ENCODE peak calls at places on chromosome 16, in seven cellular contexts. One of them, this sample, is unnamed.

GRCh38 chr16:67109407-67110135 is at the start of gene PHAF1:
- DNase-seq in A549: peak; percentile 92
- DNase-seq in prostate gland: peak; percentile 95
- DNase-seq in tibial nerve: peak; percentile 81
- DNase-seq in uterus: peak; percentile 96
- DNase-seq in IMR-90: peak; percentile 83
- DNase-seq in testis: peak; percentile 95
- DNase-seq in this sample: peak; percentile 89

GRCh38 chr16:87056083-87056482 is 261.1 kb downstream of the C16orf95 start:
- DNase-seq in A549: peak; percentile 5
- DNase-seq in prostate gland: no peak
- DNase-seq in tibial nerve: no peak
- DNase-seq in uterus: no peak
- DNase-seq in IMR-90: peak; percentile 60
- DNase-seq in testis: no peak
- DNase-seq in this sample: no peak

GRCh38 chr16:46638947-46639925 is 18.1 kb upstream of the SHCBP1 start:
- DNase-seq in A549: no peak
- DNase-seq in prostate gland: no peak
- DNase-seq in tibial nerve: no peak
- DNase-seq in uterus: no peak
- DNase-seq in IMR-90: peak; percentile 73
- DNase-seq in testis: no peak
- DNase-seq in this sample: no peak

GRCh38 chr16:28915181-28915580 is 9.9 kb downstream of the RABEP2 start:
- DNase-seq in A549: peak; percentile 41
- DNase-seq in prostate gland: no peak
- DNase-seq in tibial nerve: no peak
- DNase-seq in uterus: no peak
- DNase-seq in IMR-90: peak; percentile 76
- DNase-seq in testis: no peak
- DNase-seq in this sample: no peak

GRCh38 chr16:12484426-12484825 is 319.3 kb downstream of the CPPED1 start:
- DNase-seq in A549: no peak
- DNase-seq in prostate gland: no peak
- DNase-seq in tibial nerve: no peak
- DNase-seq in uterus: no peak
- DNase-seq in IMR-90: no peak
- DNase-seq in testis: no peak
- DNase-seq in this sample: no peak

GRCh38 chr16:14014284-14014625 is 56.9 kb upstream of the MRTFB start:
- DNase-seq in A549: no peak
- DNase-seq in prostate gland: no peak
- DNase-seq in tibial nerve: no peak
- DNase-seq in uterus: no peak
- DNase-seq in IMR-90: no peak
- DNase-seq in testis: no peak
- DNase-seq in this sample: no peak

GRCh38 chr16:85573696-85574641 is 39.2 kb upstream of the GSE1 start:
- DNase-seq in A549: no peak
- DNase-seq in prostate gland: no peak
- DNase-seq in tibial nerve: no peak
- DNase-seq in uterus: peak; percentile 78
- DNase-seq in IMR-90: peak; percentile 78
- DNase-seq in testis: peak; percentile 87
- DNase-seq in this sample: no peak

GRCh38 chr16:4021070-4021779 is 95.0 kb downstream of the ADCY9 start:
- DNase-seq in A549: peak; percentile 25
- DNase-seq in prostate gland: peak; percentile 93
- DNase-seq in tibial nerve: peak; percentile 24
- DNase-seq in uterus: no peak
- DNase-seq in IMR-90: no peak
- DNase-seq in testis: no peak
- DNase-seq in this sample: peak; percentile 44

GRCh38 chr16:69616082-69616481 is 50.3 kb downstream of the NFAT5 start:
- DNase-seq in A549: no peak
- DNase-seq in prostate gland: no peak
- DNase-seq in tibial nerve: no peak
- DNase-seq in uterus: no peak
- DNase-seq in IMR-90: no peak
- DNase-seq in testis: no peak
- DNase-seq in this sample: no peak

GRCh38 chr16:49499018-49499785 is 125.6 kb downstream of the C16orf78 start:
- DNase-seq in A549: no peak
- DNase-seq in prostate gland: no peak
- DNase-seq in tibial nerve: no peak
- DNase-seq in uterus: peak; percentile 8
- DNase-seq in IMR-90: no peak
- DNase-seq in testis: no peak
- DNase-seq in this sample: no peak

GRCh38 chr16:48617711-48618148 is 7.8 kb upstream of the N4BP1 start:
- DNase-seq in A549: no peak
- DNase-seq in prostate gland: no peak
- DNase-seq in tibial nerve: peak; percentile 47
- DNase-seq in uterus: no peak
- DNase-seq in IMR-90: peak; percentile 63
- DNase-seq in testis: peak; percentile 79
- DNase-seq in this sample: peak; percentile 83

GRCh38 chr16:54313789-54314188 is 27.2 kb upstream of the IRX3 start:
- DNase-seq in A549: no peak
- DNase-seq in prostate gland: no peak
- DNase-seq in tibial nerve: no peak
- DNase-seq in uterus: no peak
- DNase-seq in IMR-90: no peak
- DNase-seq in testis: no peak
- DNase-seq in this sample: no peak

GRCh38 chr16:29694384-29695195 is 15.6 kb downstream of the QPRT start:
- DNase-seq in A549: no peak
- DNase-seq in prostate gland: no peak
- DNase-seq in tibial nerve: no peak
- DNase-seq in uterus: peak; percentile 37
- DNase-seq in IMR-90: no peak
- DNase-seq in testis: no peak
- DNase-seq in this sample: no peak

GRCh38 chr16:86572616-86573015 is 5.7 kb upstream of the FOXL1 start:
- DNase-seq in A549: no peak
- DNase-seq in prostate gland: no peak
- DNase-seq in tibial nerve: no peak
- DNase-seq in uterus: no peak
- DNase-seq in IMR-90: no peak
- DNase-seq in testis: no peak
- DNase-seq in this sample: no peak

GRCh38 chr16:53744449-53744848 is 40.5 kb downstream of the FTO start:
- DNase-seq in A549: no peak
- DNase-seq in prostate gland: no peak
- DNase-seq in tibial nerve: no peak
- DNase-seq in uterus: no peak
- DNase-seq in IMR-90: no peak
- DNase-seq in testis: no peak
- DNase-seq in this sample: no peak

GRCh38 chr16:68229431-68230175 is 6.3 kb downstream of the ESRP2 start:
- DNase-seq in A549: peak; percentile 55
- DNase-seq in prostate gland: peak; percentile 48
- DNase-seq in tibial nerve: peak; percentile 57
- DNase-seq in uterus: peak; percentile 51
- DNase-seq in IMR-90: peak; percentile 65
- DNase-seq in testis: peak; percentile 51
- DNase-seq in this sample: peak; percentile 85

GRCh38 chr16:19379838-19380237 is 37.8 kb upstream of the TMC5 start:
- DNase-seq in A549: no peak
- DNase-seq in prostate gland: no peak
- DNase-seq in tibial nerve: no peak
- DNase-seq in uterus: no peak
- DNase-seq in IMR-90: no peak
- DNase-seq in testis: no peak
- DNase-seq in this sample: no peak

GRCh38 chr16:11586375-11586855 is 304 bp downstream of the LITAF start:
- DNase-seq in A549: no peak
- DNase-seq in prostate gland: no peak
- DNase-seq in tibial nerve: no peak
- DNase-seq in uterus: no peak
- DNase-seq in IMR-90: no peak
- DNase-seq in testis: no peak
- DNase-seq in this sample: no peak

GRCh38 chr16:27285676-27286196 is 17.2 kb upstream of the NSMCE1 start:
- DNase-seq in A549: no peak
- DNase-seq in prostate gland: no peak
- DNase-seq in tibial nerve: peak; percentile 31
- DNase-seq in uterus: no peak
- DNase-seq in IMR-90: no peak
- DNase-seq in testis: peak; percentile 35
- DNase-seq in this sample: peak; percentile 46
- TF ChIP-seq POLR2A in A549: no peak
- TF ChIP-seq POLR2A in prostate gland: no peak
- TF ChIP-seq POLR2A in tibial nerve: no peak
- TF ChIP-seq POLR2A in uterus: no peak
- TF ChIP-seq POLR2A in IMR-90: no peak
- TF ChIP-seq POLR2A in testis: no peak
- TF ChIP-seq POLR2A in this sample: no peak

DNA sequence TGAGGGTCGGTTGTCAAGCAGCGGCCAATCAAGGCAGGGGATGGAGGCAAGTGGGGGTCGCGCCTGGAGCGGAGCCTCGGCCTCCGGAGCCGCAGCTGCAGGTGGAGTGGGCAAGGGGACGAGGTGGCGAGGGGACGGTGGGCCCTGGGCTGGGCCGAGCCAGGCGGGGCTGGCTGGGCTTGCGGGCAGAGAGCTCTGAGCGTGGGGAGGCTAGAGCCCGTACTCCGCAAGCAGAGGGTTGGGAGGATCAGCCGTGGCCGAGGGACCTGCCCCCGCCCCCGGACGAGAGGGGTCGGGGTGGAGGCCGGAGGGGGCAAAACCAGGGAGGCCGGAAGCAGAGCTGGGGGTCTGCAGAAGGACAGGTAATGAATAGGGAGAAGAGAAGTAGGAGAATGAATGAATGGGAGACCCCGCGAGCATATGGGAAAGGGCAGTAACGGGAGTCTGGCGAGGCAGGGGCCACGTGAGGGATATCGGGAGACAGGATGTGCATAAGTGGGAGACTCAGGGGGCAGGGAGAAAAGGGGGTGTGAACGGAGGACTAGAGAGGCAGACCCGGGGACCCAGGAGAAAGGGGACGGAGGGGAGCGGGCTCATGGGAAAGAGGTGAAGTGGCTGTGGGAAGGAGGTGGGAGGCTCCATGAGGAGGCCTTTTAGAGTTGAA is at the start of gene KATNB1:
- DNase-seq in A549: no peak
- DNase-seq in prostate gland: no peak
- DNase-seq in tibial nerve: no peak
- DNase-seq in uterus: no peak
- DNase-seq in IMR-90: no peak
- DNase-seq in testis: no peak
- DNase-seq in this sample: no peak
- TF ChIP-seq POLR2A in A549: peak; percentile 8
- TF ChIP-seq POLR2A in prostate gland: peak; percentile 25
- TF ChIP-seq POLR2A in tibial nerve: peak; percentile 21
- TF ChIP-seq POLR2A in uterus: no peak
- TF ChIP-seq POLR2A in IMR-90: no peak
- TF ChIP-seq POLR2A in testis: no peak
- TF ChIP-seq POLR2A in this sample: no peak

DNA sequence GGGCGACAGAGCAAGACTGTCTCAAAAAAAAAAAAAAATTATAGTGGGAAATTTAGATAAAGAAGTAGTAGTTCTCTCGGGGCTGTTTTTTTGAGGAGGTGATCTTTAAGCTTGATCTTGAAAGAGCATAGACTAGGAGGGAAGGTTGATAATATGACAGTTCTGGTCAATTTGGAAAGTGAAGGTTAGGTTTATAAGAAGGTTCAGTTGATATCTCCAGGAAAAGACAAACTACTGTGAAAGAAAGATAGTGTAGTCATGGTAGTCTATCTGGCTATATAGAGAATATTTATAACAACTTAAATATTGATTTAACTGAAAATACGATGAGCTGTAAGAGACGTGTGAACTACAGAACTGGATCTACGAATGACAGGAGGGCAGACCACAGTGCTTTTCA is 3.1 kb downstream of the ATF7IP2 start:
- DNase-seq in A549: no peak
- DNase-seq in prostate gland: no peak
- DNase-seq in tibial nerve: no peak
- DNase-seq in uterus: no peak
- DNase-seq in IMR-90: no peak
- DNase-seq in testis: no peak
- DNase-seq in this sample: no peak
- TF ChIP-seq POLR2A in A549: no peak
- TF ChIP-seq POLR2A in prostate gland: no peak
- TF ChIP-seq POLR2A in tibial nerve: no peak
- TF ChIP-seq POLR2A in uterus: no peak
- TF ChIP-seq POLR2A in IMR-90: no peak
- TF ChIP-seq POLR2A in testis: no peak
- TF ChIP-seq POLR2A in this sample: no peak

GRCh38 chr16:74296120-74296464 is 522 bp upstream of the PSMD7 start:
- DNase-seq in A549: no peak
- DNase-seq in prostate gland: no peak
- DNase-seq in tibial nerve: no peak
- DNase-seq in uterus: no peak
- DNase-seq in IMR-90: no peak
- DNase-seq in testis: no peak
- DNase-seq in this sample: no peak

GRCh38 chr16:74288065-74288464 is 8.5 kb upstream of the PSMD7 start:
- DNase-seq in A549: no peak
- DNase-seq in prostate gland: no peak
- DNase-seq in tibial nerve: no peak
- DNase-seq in uterus: no peak
- DNase-seq in IMR-90: no peak
- DNase-seq in testis: no peak
- DNase-seq in this sample: no peak

GRCh38 chr16:74291176-74291575 is 5.4 kb upstream of the PSMD7 start:
- DNase-seq in A549: no peak
- DNase-seq in prostate gland: no peak
- DNase-seq in tibial nerve: no peak
- DNase-seq in uterus: no peak
- DNase-seq in IMR-90: no peak
- DNase-seq in testis: no peak
- DNase-seq in this sample: no peak

GRCh38 chr16:74290356-74290755 is 6.3 kb upstream of the PSMD7 start:
- DNase-seq in A549: no peak
- DNase-seq in prostate gland: no peak
- DNase-seq in tibial nerve: no peak
- DNase-seq in uterus: no peak
- DNase-seq in IMR-90: no peak
- DNase-seq in testis: peak; percentile 2
- DNase-seq in this sample: no peak

GRCh38 chr16:74291577-74292208 is 4.9 kb upstream of the PSMD7 start:
- DNase-seq in A549: no peak
- DNase-seq in prostate gland: no peak
- DNase-seq in tibial nerve: no peak
- DNase-seq in uterus: no peak
- DNase-seq in IMR-90: peak; percentile 49
- DNase-seq in testis: no peak
- DNase-seq in this sample: no peak
- TF ChIP-seq POLR2A in A549: no peak
- TF ChIP-seq POLR2A in prostate gland: no peak
- TF ChIP-seq POLR2A in tibial nerve: no peak
- TF ChIP-seq POLR2A in uterus: no peak
- TF ChIP-seq POLR2A in IMR-90: no peak
- TF ChIP-seq POLR2A in testis: no peak
- TF ChIP-seq POLR2A in this sample: no peak